ENCODE peak calls at places on chromosomes 16 and 17, in five cellular contexts. One of them, this sample, is unnamed.

GRCh38 chr17:81477173-81477572 is 35.4 kb downstream of the ACTG1 start:
- DNase-seq in IMR-90: no peak
- DNase-seq in prostate gland: no peak
- DNase-seq in GM23248: no peak
- DNase-seq in left lung: no peak
- DNase-seq in this sample: no peak

GRCh38 chr17:14196337-14196997 is 40.2 kb downstream of the CDRT15 start:
- DNase-seq in IMR-90: no peak
- DNase-seq in left lung: no peak
- DNase-seq in GM23248: no peak
- DNase-seq in prostate gland: no peak
- DNase-seq in this sample: no peak

GRCh38 chr16:79865918-79866317 is 265.4 kb upstream of the MAF start:
- DNase-seq in prostate gland: no peak
- DNase-seq in GM23248: no peak
- DNase-seq in IMR-90: no peak
- DNase-seq in left lung: no peak
- DNase-seq in this sample: no peak

GRCh38 chr16:25014500-25015147 is 545 bp downstream of the ARHGAP17 start:
- DNase-seq in prostate gland: peak
- DNase-seq in left lung: peak
- DNase-seq in IMR-90: peak
- DNase-seq in GM23248: peak
- DNase-seq in this sample: peak

GRCh38 chr17:26809033-26809432 is 484.9 kb upstream of the WSB1 start:
- DNase-seq in prostate gland: no peak
- DNase-seq in IMR-90: peak
- DNase-seq in GM23248: no peak
- DNase-seq in left lung: no peak
- DNase-seq in this sample: no peak

GRCh38 chr16:23395732-23396131 is 57.3 kb downstream of the COG7 start:
- DNase-seq in left lung: no peak
- DNase-seq in prostate gland: no peak
- DNase-seq in GM23248: no peak
- DNase-seq in IMR-90: no peak
- DNase-seq in this sample: no peak

GRCh38 chr16:23129686-23130085 is 19.6 kb downstream of the USP31 start:
- DNase-seq in IMR-90: no peak
- DNase-seq in prostate gland: no peak
- DNase-seq in left lung: no peak
- DNase-seq in GM23248: no peak
- DNase-seq in this sample: no peak

GRCh38 chr16:4934591-4934990 is 2.4 kb downstream of the PPL start:
- DNase-seq in prostate gland: no peak
- DNase-seq in IMR-90: no peak
- DNase-seq in GM23248: no peak
- DNase-seq in left lung: peak
- DNase-seq in this sample: no peak

GRCh38 chr16:22053921-22054341 is 38.4 kb upstream of the VWA3A start:
- DNase-seq in left lung: no peak
- DNase-seq in GM23248: no peak
- DNase-seq in IMR-90: no peak
- DNase-seq in prostate gland: no peak
- DNase-seq in this sample: no peak

GRCh38 chr17:73657473-73658116 is 13.3 kb upstream of the SDK2 start:
- DNase-seq in IMR-90: no peak
- DNase-seq in GM23248: peak
- DNase-seq in prostate gland: peak
- DNase-seq in left lung: peak
- DNase-seq in this sample: no peak

GRCh38 chr16:5412721-5413120 is 315.1 kb upstream of the EEF2KMT start:
- DNase-seq in prostate gland: no peak
- DNase-seq in GM23248: no peak
- DNase-seq in IMR-90: no peak
- DNase-seq in left lung: no peak
- DNase-seq in this sample: no peak

GRCh38 chr17:4947010-4947410 is 1.3 kb downstream of the PFN1 start:
- DNase-seq in IMR-90: no peak
- DNase-seq in GM23248: peak
- DNase-seq in prostate gland: no peak
- DNase-seq in left lung: peak
- DNase-seq in this sample: no peak

GRCh38 chr17:56779898-56780777 is 53.6 kb downstream of the C17orf67 start:
- DNase-seq in prostate gland: peak
- DNase-seq in left lung: peak
- DNase-seq in GM23248: peak
- DNase-seq in IMR-90: peak
- DNase-seq in this sample: peak

GRCh38 chr17:61442878-61443474 is 9.2 kb upstream of the TBX4 start:
- DNase-seq in GM23248: no peak
- DNase-seq in prostate gland: no peak
- DNase-seq in IMR-90: no peak
- DNase-seq in left lung: no peak
- DNase-seq in this sample: no peak

GRCh38 chr16:27748868-27749546 is 199.1 kb downstream of the KATNIP start:
- DNase-seq in prostate gland: peak
- DNase-seq in left lung: no peak
- DNase-seq in GM23248: peak
- DNase-seq in IMR-90: peak
- DNase-seq in this sample: no peak

GRCh38 chr16:26987631-26988030 is 79.1 kb upstream of the C16orf82 start:
- DNase-seq in left lung: no peak
- DNase-seq in prostate gland: no peak
- DNase-seq in GM23248: peak
- DNase-seq in IMR-90: peak
- DNase-seq in this sample: no peak

GRCh38 chr17:49910858-49911204 is 58.2 kb upstream of the DLX4 start:
- DNase-seq in GM23248: no peak
- DNase-seq in left lung: no peak
- DNase-seq in prostate gland: no peak
- DNase-seq in IMR-90: no peak
- DNase-seq in this sample: no peak

GRCh38 chr17:76447931-76448652 is 4.9 kb downstream of the UBE2O start:
- DNase-seq in IMR-90: peak
- DNase-seq in left lung: no peak
- DNase-seq in prostate gland: no peak
- DNase-seq in GM23248: peak
- DNase-seq in this sample: no peak

GRCh38 chr17:70172449-70172848 is 3.1 kb downstream of the KCNJ2 start:
- DNase-seq in prostate gland: no peak
- DNase-seq in GM23248: peak
- DNase-seq in left lung: no peak
- DNase-seq in IMR-90: peak
- DNase-seq in this sample: no peak

DNA sequence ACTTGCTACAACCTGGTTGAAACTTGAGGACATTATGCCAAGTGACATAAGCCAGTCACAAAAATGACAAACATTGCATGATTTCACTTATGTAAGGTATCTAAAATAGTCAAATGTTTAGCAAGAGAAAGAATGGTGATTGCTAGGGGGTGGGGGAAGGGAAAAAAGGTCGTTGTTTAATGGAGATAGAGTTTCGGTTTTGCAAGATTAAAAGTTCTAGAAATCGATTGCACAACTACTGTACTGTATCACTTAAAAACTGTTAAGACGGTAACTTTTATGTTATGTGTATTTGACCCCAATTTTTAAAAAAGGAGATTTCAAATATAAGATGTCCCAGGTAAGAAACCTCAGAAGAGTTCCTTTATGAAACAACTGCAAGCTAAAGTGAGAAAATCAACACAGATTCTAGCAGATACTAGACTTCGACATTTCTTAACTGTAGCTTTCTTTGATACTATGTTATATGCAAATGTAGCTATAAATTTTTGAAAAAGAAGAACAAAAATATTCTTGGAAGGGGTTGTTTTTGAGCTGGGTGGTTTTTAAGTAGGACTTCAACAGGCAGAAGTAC is 5.9 kb downstream of the MEOX1 start:
- DNase-seq in left lung: no peak
- DNase-seq in prostate gland: no peak
- DNase-seq in GM23248: no peak
- DNase-seq in IMR-90: no peak
- DNase-seq in this sample: no peak
- H3K27ac ChIP-seq in left lung: no peak
- H3K27ac ChIP-seq in prostate gland: no peak
- H3K27ac ChIP-seq in GM23248: no peak
- H3K27ac ChIP-seq in IMR-90: no peak
- H3K27ac ChIP-seq in this sample: no peak

DNA sequence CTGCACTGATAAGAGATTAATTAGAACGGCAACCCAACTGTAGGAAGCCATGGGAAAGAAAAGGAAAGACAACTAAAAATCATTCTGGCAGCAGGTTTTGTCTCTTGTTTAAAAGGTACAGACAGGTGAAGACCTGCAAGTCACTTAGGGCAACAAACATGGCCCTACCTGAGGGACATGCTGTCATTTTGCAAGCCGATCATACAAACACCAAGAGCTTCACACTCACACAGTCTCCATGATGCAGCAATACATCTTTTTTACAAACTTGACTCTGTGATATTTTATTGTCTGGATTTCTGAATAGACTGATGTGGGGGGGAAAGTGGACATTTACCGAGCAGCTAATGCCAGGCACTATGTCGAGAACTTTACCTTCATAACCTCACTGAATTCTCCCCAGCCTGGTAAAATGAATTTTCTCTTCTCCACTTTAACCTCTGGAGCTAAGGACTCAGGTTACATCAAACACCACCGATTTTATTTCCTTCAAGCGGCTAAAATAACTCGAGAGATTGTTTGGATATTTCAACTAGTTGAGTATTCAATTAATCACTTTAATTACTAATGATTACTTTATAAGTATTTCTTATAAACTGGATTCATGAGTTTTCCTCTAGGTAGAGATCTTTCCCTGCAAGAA is 101.6 kb downstream of the PARN start:
- DNase-seq in IMR-90: no peak
- DNase-seq in left lung: no peak
- DNase-seq in prostate gland: no peak
- DNase-seq in GM23248: peak
- DNase-seq in this sample: no peak
- H3K27ac ChIP-seq in IMR-90: no peak
- H3K27ac ChIP-seq in left lung: no peak
- H3K27ac ChIP-seq in prostate gland: peak
- H3K27ac ChIP-seq in GM23248: peak
- H3K27ac ChIP-seq in this sample: no peak

DNA sequence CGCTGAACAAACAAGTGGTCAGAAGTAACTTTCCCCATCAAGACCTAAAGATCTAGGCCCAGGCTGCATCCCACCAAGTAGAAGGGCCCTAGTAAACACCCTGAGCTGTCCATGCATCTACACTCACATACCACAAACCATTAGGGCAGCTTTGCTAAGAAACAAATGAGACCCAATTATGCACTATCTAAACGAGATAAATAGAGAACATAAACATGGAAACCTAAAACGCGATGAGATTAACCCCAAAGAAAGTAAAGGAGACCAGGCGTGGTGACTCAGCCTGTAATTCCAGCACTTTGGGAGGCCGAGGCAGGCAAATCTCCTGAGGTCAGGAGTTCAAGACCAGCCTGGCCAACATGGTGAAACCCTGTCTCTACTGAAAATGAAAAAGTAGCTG is 5.8 kb downstream of the TXNDC11 start:
- DNase-seq in GM23248: no peak
- DNase-seq in IMR-90: no peak
- DNase-seq in prostate gland: no peak
- DNase-seq in left lung: no peak
- DNase-seq in this sample: no peak
- H3K27ac ChIP-seq in GM23248: no peak
- H3K27ac ChIP-seq in IMR-90: no peak
- H3K27ac ChIP-seq in prostate gland: no peak
- H3K27ac ChIP-seq in left lung: no peak
- H3K27ac ChIP-seq in this sample: no peak

GRCh38 chr16:50266337-50267091 is at the start of gene ADCY7:
- DNase-seq in prostate gland: no peak
- DNase-seq in GM23248: peak
- DNase-seq in left lung: peak
- DNase-seq in IMR-90: peak
- DNase-seq in this sample: no peak

GRCh38 chr16:50267151-50267631 is 840 bp downstream of the ADCY7 start:
- DNase-seq in IMR-90: no peak
- DNase-seq in GM23248: no peak
- DNase-seq in prostate gland: no peak
- DNase-seq in left lung: peak
- DNase-seq in this sample: no peak

GRCh38 chr16:50265716-50266336 is 525 bp upstream of the ADCY7 start:
- DNase-seq in GM23248: no peak
- DNase-seq in left lung: no peak
- DNase-seq in IMR-90: no peak
- DNase-seq in prostate gland: no peak
- DNase-seq in this sample: no peak

GRCh38 chr16:50263940-50264929 is 2.1 kb upstream of the ADCY7 start:
- DNase-seq in IMR-90: peak
- DNase-seq in GM23248: peak
- DNase-seq in left lung: no peak
- DNase-seq in prostate gland: no peak
- DNase-seq in this sample: no peak

DNA sequence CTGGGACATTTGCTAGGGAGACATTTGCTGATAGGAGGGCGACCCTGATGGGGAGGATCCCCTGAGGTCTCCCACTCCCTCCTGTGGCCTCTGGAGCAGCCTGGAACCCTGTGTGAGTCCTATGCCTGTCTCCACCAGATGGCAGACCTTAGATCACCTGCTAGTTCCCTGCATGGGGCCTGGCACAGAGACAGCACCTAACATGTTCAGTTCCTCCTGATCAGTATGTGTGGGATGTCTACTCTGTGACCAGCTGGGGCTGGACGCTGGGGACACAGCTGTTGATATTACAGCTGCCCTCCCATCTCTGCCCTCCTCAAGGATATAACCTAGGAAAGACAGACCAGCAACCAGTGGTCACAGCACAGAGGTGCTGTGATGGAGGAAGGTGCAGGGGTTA is 1.1 kb upstream of the ADCY7 start:
- DNase-seq in left lung: no peak
- DNase-seq in GM23248: peak
- DNase-seq in prostate gland: no peak
- DNase-seq in IMR-90: peak
- DNase-seq in this sample: no peak
- H3K27ac ChIP-seq in left lung: no peak
- H3K27ac ChIP-seq in GM23248: no peak
- H3K27ac ChIP-seq in prostate gland: no peak
- H3K27ac ChIP-seq in IMR-90: no peak
- H3K27ac ChIP-seq in this sample: no peak

GRCh38 chr17:50959341-50959740 is 93.2 kb upstream of the TOB1 start:
- DNase-seq in GM23248: no peak
- DNase-seq in left lung: no peak
- DNase-seq in IMR-90: no peak
- DNase-seq in prostate gland: no peak
- DNase-seq in this sample: no peak

GRCh38 chr17:50957600-50958575 is 91.7 kb upstream of the TOB1 start:
- DNase-seq in IMR-90: no peak
- DNase-seq in prostate gland: no peak
- DNase-seq in GM23248: no peak
- DNase-seq in left lung: no peak
- DNase-seq in this sample: no peak

GRCh38 chr17:50956750-50957523 is 90.8 kb upstream of the TOB1 start:
- DNase-seq in IMR-90: peak
- DNase-seq in GM23248: peak
- DNase-seq in left lung: no peak
- DNase-seq in prostate gland: peak
- DNase-seq in this sample: peak

GRCh38 chr17:50963139-50963538 is 97.0 kb upstream of the TOB1 start:
- DNase-seq in left lung: no peak
- DNase-seq in prostate gland: no peak
- DNase-seq in IMR-90: no peak
- DNase-seq in GM23248: no peak
- DNase-seq in this sample: no peak

GRCh38 chr17:50961282-50962220 is 95.4 kb upstream of the TOB1 start:
- DNase-seq in left lung: no peak
- DNase-seq in prostate gland: peak
- DNase-seq in IMR-90: no peak
- DNase-seq in GM23248: no peak
- DNase-seq in this sample: no peak
- H3K27ac ChIP-seq in left lung: no peak
- H3K27ac ChIP-seq in prostate gland: peak
- H3K27ac ChIP-seq in IMR-90: no peak
- H3K27ac ChIP-seq in GM23248: no peak
- H3K27ac ChIP-seq in this sample: no peak